ENCODE peak calls at places on chromosome 11, in five cellular contexts. Z is astrocyte of the spinal cord, G is astrocyte of the cerebellum, K is left lung, M is astrocyte. D is an unnamed sample.

GRCh38 chr11:118234833-118235232 is 10.0 kb upstream of the JAML start:
- DNase-seq in G (no peak), K (no peak), Z (no peak), M (no peak), D (no peak)

GRCh38 chr11:6095798-6096197 is 11.7 kb upstream of the OR56B4 start:
- DNase-seq in G (no peak), M (no peak), K (no peak), Z (no peak), D (no peak)

GRCh38 chr11:112322173-112322813 is 61.6 kb upstream of the PLET1 start:
- DNase-seq in Z (no peak), M (no peak), G (no peak), K (no peak), D (no peak)

GRCh38 chr11:117511483-117511934 is 183.9 kb downstream of the CEP164 start:
- DNase-seq in G (no peak), K (no peak), Z (no peak), M (no peak), D (no peak)

GRCh38 chr11:127070808-127071207 is 70.2 kb upstream of the KIRREL3 start:
- DNase-seq in Z (no peak), G (no peak), K (no peak), M (no peak), D (no peak)

GRCh38 chr11:127564803-127565202 is 564.2 kb upstream of the KIRREL3 start:
- DNase-seq in Z (peak), M (peak), K (no peak), G (peak), D (no peak)

GRCh38 chr11:120124355-120124754 is 13.6 kb downstream of the TRIM29 start:
- DNase-seq in M (no peak), K (no peak), G (no peak), Z (no peak), D (no peak)

GRCh38 chr11:85844439-85845051 is 10.6 kb upstream of the CCDC83 start:
- DNase-seq in G (no peak), Z (no peak), M (peak), K (no peak), D (no peak)

GRCh38 chr11:12222099-12222751 is 111.8 kb downstream of the MICAL2 start:
- DNase-seq in K (no peak), Z (peak), M (peak), G (peak), D (no peak)

GRCh38 chr11:60764879-60765278 is 8.2 kb downstream of the MS4A15 start:
- DNase-seq in K (no peak), Z (no peak), M (no peak), G (no peak), D (no peak)

GRCh38 chr11:11391796-11392195 is 38.7 kb upstream of the CSNK2A3 start:
- DNase-seq in M (peak), Z (peak), G (peak), K (no peak), D (no peak)

GRCh38 chr11:69878927-69879733 is 59.9 kb upstream of the FGF3 start:
- DNase-seq in Z (no peak), M (no peak), K (peak), G (no peak), D (peak)

GRCh38 chr11:119029340-119030028 is 1.2 kb downstream of the SLC37A4 start:
- DNase-seq in Z (no peak), M (no peak), G (no peak), K (no peak), D (no peak)

GRCh38 chr11:118748056-118748455 is 42.9 kb downstream of the DDX6 start:
- DNase-seq in K (no peak), M (no peak), Z (no peak), G (no peak), D (no peak)

GRCh38 chr11:118380571-118380970 is 20.8 kb upstream of the ATP5MG start:
- DNase-seq in K (no peak), Z (no peak), M (no peak), G (no peak), D (no peak)

GRCh38 chr11:45655347-45655756 is 10.1 kb downstream of the CHST1 start:
- DNase-seq in G (peak), K (peak), Z (peak), M (peak), D (no peak)

DNA sequence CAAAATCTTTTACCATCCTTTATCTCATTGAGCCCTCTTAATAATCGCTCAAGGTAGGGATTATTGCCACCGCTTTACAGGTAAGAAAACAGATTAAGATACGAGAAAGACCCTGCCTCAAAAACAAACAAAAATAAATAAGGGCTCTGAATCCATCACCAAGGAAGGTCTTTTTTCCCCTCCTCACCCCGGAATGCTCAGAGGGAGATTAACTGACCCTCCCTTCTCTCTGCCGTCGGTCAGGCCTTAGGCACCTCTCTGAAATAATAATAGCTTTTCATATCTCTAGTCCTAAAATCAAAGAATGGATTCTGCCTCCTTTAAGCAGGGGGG is 620 bp upstream of the ATG2A start:
- DNase-seq in M (no peak), Z (no peak), K (no peak), G (no peak), D (no peak)
- TF ChIP-seq CTCF in M (no peak), Z (no peak), K (no peak), G (no peak), D (no peak)

GRCh38 chr11:20388096-20389055 is 860 bp downstream of the PRMT3 start:
- DNase-seq in Z (peak), K (no peak), M (peak), G (no peak), D (no peak)

DNA sequence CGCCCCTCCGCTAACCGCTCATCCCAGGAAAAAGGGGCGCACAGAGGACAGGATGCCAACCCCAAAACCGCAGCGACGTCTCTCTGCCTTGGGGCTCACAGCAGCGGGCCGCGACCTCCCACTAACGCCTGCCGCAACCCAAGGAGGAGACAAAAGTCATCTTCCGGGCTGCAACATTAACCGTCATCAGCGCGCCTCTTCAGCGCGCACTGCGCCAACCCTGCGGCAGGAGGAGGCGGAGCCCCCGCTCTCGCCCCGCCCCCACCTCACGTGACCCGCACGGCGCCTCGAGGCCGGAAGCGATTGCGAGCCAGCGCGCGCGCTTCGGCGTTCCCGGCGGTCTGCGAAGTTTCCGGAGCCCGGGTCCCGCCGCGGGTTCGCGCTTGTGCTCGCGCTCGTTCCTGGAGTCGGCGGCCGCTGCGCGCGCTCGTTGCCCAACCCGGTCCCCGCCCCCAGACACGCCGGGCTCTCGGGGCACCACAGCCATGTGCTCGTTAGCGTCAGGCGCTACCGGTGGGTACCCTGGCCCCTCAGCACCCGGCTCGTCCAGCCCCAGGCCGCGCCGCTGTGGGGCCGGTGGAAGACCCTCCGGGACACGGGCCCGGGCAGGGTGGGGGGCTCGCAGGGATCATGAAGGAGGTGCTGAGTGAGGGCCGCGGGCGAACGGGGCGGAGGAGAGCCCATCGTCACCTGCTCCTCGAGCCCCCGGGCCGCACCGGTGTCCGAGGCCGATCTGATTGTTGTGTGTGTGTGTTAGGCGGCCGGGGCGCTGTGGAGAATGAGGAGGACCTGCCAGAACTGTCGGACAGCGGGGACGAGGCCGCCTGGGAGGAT is at the start of gene PRMT3:
- DNase-seq in M (peak), G (peak), K (peak), Z (peak), D (peak)
- TF ChIP-seq CTCF in M (no peak), G (no peak), K (peak), Z (no peak), D (peak)

GRCh38 chr11:2858995-2859705 is 26.4 kb downstream of the CDKN1C start:
- DNase-seq in G (no peak), Z (no peak), M (no peak), K (no peak), D (no peak)

GRCh38 chr11:2857918-2858317 is 27.7 kb downstream of the CDKN1C start:
- DNase-seq in K (no peak), Z (no peak), M (no peak), G (no peak), D (no peak)

GRCh38 chr11:2855162-2855561 is 30.4 kb downstream of the CDKN1C start:
- DNase-seq in G (no peak), K (no peak), M (no peak), Z (no peak), D (no peak)

GRCh38 chr11:2859706-2860037 is 25.9 kb downstream of the CDKN1C start:
- DNase-seq in K (no peak), Z (no peak), M (no peak), G (no peak), D (no peak)

DNA sequence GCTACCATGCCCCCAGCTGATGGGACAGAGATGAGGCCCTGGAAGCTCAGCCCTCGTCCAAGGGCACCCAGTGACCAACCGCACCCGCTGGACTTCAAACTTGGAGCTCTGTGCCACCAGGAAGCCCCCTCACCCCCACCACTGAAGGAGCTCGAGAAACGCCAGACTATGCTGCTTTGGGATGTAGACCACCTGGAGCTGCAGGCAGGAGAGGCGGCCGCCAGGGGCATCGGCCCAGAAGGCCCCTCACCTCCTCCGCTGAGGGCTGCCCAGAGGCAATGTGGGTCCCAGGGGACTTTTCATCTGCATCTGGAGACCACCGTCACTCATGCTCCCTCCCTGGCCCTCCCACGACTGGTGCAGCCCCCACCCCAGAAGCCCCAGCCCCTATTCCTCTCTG is 28.3 kb downstream of the CDKN1C start:
- DNase-seq in G (no peak), Z (no peak), K (no peak), M (no peak), D (no peak)
- TF ChIP-seq CTCF in G (no peak), Z (no peak), K (no peak), M (no peak), D (no peak)

DNA sequence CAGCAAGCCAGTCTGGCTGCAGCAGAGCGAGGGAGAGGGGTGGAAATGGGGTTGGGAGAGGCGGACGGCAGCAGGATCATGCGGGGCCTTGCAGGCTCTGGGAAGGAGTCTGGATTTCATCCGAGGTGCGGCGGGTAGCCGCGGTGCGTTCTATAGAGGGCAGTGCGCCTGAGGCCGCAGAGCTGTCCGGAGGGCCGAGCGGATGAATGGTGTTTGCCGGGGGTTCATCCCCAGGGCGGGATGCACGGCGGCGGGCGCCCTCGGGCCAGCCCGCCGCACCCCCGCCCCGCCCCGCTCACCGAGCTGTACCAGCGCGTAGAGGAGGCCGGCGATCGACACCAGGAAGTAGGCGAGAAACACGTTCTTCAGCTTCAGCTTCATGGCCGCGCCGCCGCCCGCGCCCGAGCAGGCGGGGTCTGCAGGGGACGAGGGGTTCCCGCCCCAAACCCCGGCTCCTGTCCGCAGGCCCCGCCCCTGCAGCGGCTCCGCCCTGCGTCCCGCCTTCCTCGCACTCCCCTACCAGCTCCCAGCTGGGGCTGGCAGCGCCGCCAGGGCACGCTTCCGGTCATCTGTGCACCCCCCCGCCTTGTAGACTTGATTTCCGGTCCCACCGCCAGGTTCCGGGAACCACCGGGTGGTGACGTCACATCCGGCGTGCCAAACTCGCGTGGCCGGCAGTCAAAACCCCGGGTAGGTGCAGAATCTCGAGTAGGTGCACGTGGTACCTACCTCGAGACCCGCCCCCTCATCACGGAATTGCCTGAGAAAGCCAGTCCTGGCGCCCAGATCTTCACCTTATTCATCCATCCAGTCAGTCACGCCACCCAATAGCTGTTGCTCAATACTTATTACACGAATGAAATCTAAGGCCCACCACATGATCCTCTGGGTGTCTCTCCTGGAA is at the start of gene B3GAT3:
- DNase-seq in K (peak), Z (peak), M (peak), G (peak), D (peak)
- TF ChIP-seq CTCF in K (peak), Z (peak), M (no peak), G (no peak), D (no peak)

GRCh38 chr11:65900899-65901180 is 652 bp upstream of the FOSL1 start:
- DNase-seq in K (no peak), M (no peak), G (no peak), Z (no peak), D (no peak)

GRCh38 chr11:65898656-65899355 is 1.4 kb downstream of the FOSL1 start:
- DNase-seq in K (peak), M (no peak), G (no peak), Z (no peak), D (no peak)

GRCh38 chr11:65897020-65897471 is 3.1 kb downstream of the FOSL1 start:
- DNase-seq in G (no peak), Z (peak), M (no peak), K (no peak), D (no peak)

GRCh38 chr11:65900125-65900898 is at the start of gene FOSL1:
- DNase-seq in M (peak), K (peak), Z (peak), G (peak), D (peak)

GRCh38 chr11:65899356-65900124 is 648 bp downstream of the FOSL1 start:
- DNase-seq in G (no peak), M (peak), K (peak), Z (peak), D (peak)
- TF ChIP-seq CTCF in G (no peak), M (no peak), K (no peak), Z (no peak), D (no peak)

GRCh38 chr11:67118801-67119576 is at the start of gene KDM2A:
- DNase-seq in G (peak), M (peak), Z (peak), K (peak), D (peak)
- TF ChIP-seq CTCF in G (no peak), M (no peak), Z (no peak), K (peak), D (peak)

GRCh38 chr11:115548878-115549528 is 44.8 kb upstream of the CADM1 start:
- DNase-seq in Z (no peak), M (no peak), G (no peak), K (no peak), D (no peak)
- TF ChIP-seq CTCF in Z (no peak), M (no peak), G (no peak), K (no peak), D (no peak)

GRCh38 chr11:72328366-72329224 is 84.6 kb upstream of the PHOX2A start:
- DNase-seq in K (no peak), Z (peak), M (peak), G (peak), D (no peak)
- TF ChIP-seq CTCF in K (no peak), Z (no peak), M (peak), G (peak), D (no peak)

D was measured in CD14-positive monocyte.